ENCODE peak calls at places on chromosomes 4 and X, in seven cellular contexts. Q is WERI-Rb-1, R is astrocyte of the spinal cord, A is right atrium auricular region, S is AG09319, V is A549, Z is colonic mucosa. U is an unnamed sample.

GRCh38 chrX:39984191-39984956 is 113.4 kb downstream of the BCOR start:
- DNase-seq in Z (peak), A (no peak), V (no peak), R (peak), Q (peak), S (no peak), U (no peak)

GRCh38 chrX:4550018-4550417 is 836.6 kb upstream of the PRKX start:
- DNase-seq in A (no peak), V (no peak), Z (no peak), R (no peak), Q (no peak), S (no peak), U (no peak)

GRCh38 chrX:103480526-103480925 is 38.8 kb downstream of the RAB40A start:
- DNase-seq in A (no peak), S (no peak), Z (no peak), V (no peak), R (no peak), Q (no peak), U (no peak)

GRCh38 chr4:33850503-33850902 is 2393.8 kb downstream of the ARAP2 start:
- DNase-seq in R (peak), S (no peak), A (no peak), Q (no peak), V (no peak), Z (no peak), U (no peak)

GRCh38 chr4:23484689-23485088 is 405.2 kb downstream of the PPARGC1A start:
- DNase-seq in Q (no peak), V (no peak), R (peak), S (no peak), A (no peak), Z (no peak), U (no peak)

GRCh38 chr4:57639566-57640328 is 529.6 kb upstream of the IGFBP7 start:
- DNase-seq in V (no peak), S (no peak), Z (peak), Q (no peak), R (no peak), A (no peak), U (peak)

GRCh38 chr4:38889143-38889542 is 21.5 kb downstream of the FAM114A1 start:
- DNase-seq in Q (no peak), S (no peak), V (no peak), A (no peak), R (peak), Z (no peak), U (no peak)

GRCh38 chr4:2961411-2962098 is 1.7 kb downstream of the NOP14 start:
- DNase-seq in Q (no peak), S (no peak), V (no peak), Z (peak), A (no peak), R (no peak), U (peak)

GRCh38 chr4:126784966-126785580 is 847.7 kb upstream of the INTU start:
- DNase-seq in Q (no peak), S (no peak), R (no peak), A (no peak), V (no peak), Z (no peak), U (no peak)

GRCh38 chr4:73912191-73912590 is 43.0 kb downstream of the CXCL1 start:
- DNase-seq in Z (no peak), S (no peak), A (no peak), V (no peak), R (no peak), Q (no peak), U (no peak)

GRCh38 chrX:95057341-95057740 is 1383.3 kb downstream of the FAM133A start:
- DNase-seq in A (no peak), R (peak), Z (no peak), V (no peak), S (no peak), Q (no peak), U (no peak)

GRCh38 chrX:30308263-30309138 is 689 bp downstream of the NR0B1 start:
- DNase-seq in A (no peak), S (no peak), R (peak), Q (peak), Z (no peak), V (peak), U (peak)

GRCh38 chrX:148380614-148381561 is 119.5 kb upstream of the AFF2 start:
- DNase-seq in Z (no peak), S (no peak), V (no peak), A (no peak), R (no peak), Q (no peak), U (no peak)

GRCh38 chr4:80069837-80070788 is 2.9 kb downstream of the ANTXR2 start:
- DNase-seq in S (no peak), R (peak), Q (no peak), Z (no peak), A (no peak), V (no peak), U (no peak)

DNA sequence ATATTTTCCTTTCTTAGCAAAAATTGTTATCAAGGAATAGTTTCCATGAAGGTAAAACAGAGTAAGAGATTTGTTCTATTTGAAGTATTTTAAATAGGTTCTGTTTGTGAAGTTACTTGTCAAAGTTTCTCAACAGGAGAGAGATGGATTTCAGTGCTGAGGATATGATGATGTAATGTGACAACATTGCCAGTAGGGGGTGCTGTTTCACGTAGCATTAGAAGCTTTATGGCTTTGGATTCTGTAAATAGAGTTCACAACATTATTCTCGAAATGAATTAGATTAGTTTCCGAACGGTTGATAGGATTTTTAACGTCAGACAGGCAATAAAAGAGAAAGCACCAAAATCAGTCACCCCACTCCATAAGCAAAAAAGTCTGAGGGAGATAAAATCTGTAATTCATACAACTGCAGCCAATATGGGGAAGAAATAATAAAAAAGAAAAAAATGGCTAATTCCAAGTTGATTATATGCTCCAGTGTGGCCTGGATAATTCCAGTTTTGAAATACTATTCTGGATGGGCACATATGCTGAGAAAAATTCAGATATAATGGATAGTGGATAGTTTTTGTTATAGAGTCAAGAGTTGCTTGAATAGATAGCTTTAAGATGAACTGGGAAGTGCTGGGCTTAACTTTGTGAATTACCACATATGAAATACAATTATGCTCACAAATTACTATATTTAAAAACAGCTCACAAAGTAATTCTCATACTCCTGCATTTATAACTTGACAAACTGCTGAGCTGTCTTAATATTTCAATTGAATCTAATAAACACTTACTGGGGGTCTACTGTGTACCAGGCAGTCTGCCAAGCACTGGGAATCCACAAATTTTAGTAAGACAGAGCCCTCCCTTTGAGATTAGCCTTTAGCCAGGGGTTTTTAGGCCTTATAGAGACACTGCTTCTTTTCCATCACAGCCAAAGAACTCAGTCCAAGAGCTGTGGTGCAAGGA is 109.0 kb downstream of the GPAT3 start:
- DNase-seq in S (peak), V (peak), A (no peak), Q (peak), R (peak), Z (no peak), U (peak)
- TF ChIP-seq CTCF in S (peak), V (peak), A (peak), Q (peak), R (peak), Z (peak), U (peak)

GRCh38 chrX:115565888-115566287 is 4.9 kb downstream of the PLS3 start:
- DNase-seq in Z (no peak), V (no peak), Q (no peak), R (no peak), S (no peak), A (no peak), U (no peak)

GRCh38 chrX:115564243-115564642 is 3.3 kb downstream of the PLS3 start:
- DNase-seq in R (peak), V (no peak), A (no peak), Q (no peak), S (no peak), Z (no peak), U (no peak)

GRCh38 chrX:115562492-115562872 is 1.5 kb downstream of the PLS3 start:
- DNase-seq in Z (peak), R (no peak), S (no peak), A (no peak), Q (no peak), V (peak), U (no peak)

GRCh38 chrX:115561605-115562491 is 874 bp downstream of the PLS3 start:
- DNase-seq in A (no peak), R (peak), V (peak), Q (peak), S (no peak), Z (peak), U (peak)

DNA sequence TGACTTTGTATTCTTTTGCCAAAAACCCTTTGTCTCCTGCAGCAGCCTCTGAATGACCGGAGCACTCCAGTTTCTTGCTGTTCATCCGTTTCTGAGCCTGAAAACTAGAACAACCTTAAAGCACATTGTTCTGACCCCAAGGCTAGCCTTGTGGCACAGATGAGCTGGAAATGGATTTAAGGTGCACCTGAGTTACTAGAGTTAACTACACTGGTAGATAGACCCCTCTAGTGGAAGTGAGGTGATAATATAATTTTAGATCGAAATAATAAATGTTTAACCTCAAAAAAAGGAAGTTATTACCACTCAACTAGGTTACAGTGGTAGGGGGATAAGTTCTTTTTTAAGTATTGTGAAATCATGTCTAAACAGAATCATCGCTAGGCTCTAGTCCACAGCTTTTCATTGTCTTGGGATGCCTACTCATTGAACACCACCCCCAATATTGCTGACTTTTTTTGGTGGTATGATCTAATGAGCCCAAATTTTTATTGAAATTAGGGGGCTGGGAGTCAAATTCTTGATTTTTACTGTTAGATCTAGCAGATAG is 2.7 kb downstream of the PLS3 start:
- DNase-seq in V (no peak), Z (no peak), A (no peak), Q (no peak), R (no peak), S (no peak), U (no peak)
- TF ChIP-seq CTCF in V (peak), Z (no peak), A (no peak), Q (no peak), R (no peak), S (no peak), U (no peak)

DNA sequence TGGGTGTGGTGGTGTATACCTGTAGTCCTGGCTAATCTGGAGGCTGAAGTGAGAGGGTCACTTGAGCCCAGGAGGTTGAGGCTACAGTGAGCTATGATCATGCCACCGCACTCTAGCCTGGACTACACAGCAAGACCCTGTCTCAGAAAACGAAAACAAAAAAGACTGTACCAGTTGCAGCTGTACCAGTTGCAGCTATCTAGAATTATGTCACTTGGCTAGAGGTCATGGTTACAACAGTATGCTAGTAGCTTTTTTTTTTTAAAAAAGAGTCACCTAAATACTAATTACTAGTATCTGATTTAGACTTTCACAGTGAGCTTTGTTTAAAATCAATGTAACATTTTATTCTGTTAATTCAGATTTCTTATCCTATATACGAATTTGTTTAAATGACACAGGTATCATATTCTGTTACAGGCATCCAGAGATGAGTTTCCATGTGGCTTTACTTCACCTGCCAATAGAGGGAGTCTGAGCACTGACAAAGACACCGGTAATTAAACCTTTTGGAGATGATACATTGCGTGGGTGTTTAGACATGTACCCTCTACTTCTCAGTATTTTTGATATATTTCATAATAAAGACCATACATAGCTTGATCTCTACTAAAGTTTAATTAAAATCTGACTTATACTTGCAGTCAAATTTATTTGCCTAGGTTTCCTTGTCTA is 100.2 kb upstream of the IL13RA1 start:
- DNase-seq in Z (no peak), R (no peak), S (no peak), A (no peak), V (peak), Q (no peak), U (no peak)
- TF ChIP-seq CTCF in Z (peak), R (peak), S (peak), A (peak), V (peak), Q (peak), U (peak)

DNA sequence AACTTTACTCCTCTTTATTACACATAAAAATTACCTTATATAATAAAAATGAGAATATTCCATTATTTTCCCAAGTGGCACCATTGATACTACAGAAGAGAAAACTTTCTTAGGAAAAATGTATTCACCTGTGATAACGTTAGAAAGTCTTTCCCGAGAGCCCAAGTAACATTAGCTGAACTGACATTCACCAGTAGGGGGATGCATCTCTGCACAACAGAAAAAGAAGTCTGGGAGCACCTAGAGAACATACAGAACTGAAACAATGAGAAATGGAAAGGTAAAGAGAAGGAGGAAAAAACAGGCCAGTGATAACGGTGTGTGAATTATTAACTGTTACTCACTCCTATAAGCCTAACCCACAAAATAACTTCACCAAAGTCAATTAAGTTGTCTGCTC is 423.3 kb downstream of the CENPC start:
- DNase-seq in V (no peak), Q (peak), Z (no peak), R (no peak), A (no peak), S (no peak), U (no peak)
- TF ChIP-seq CTCF in V (no peak), Q (peak), Z (no peak), R (peak), A (peak), S (no peak), U (peak)

GRCh38 chr4:118389731-118390520 is 37.1 kb upstream of the PRSS12 start:
- DNase-seq in V (no peak), A (no peak), S (no peak), Z (no peak), R (no peak), Q (peak), U (no peak)
- TF ChIP-seq CTCF in V (no peak), A (no peak), S (no peak), Z (no peak), R (no peak), Q (no peak), U (no peak)

GRCh38 chrX:153971632-153972367 is at the start of gene HCFC1:
- DNase-seq in V (peak), Z (peak), Q (peak), S (peak), R (peak), A (peak), U (peak)

GRCh38 chrX:153973127-153974002 is 811 bp downstream of the TMEM187 start:
- DNase-seq in R (no peak), Z (no peak), A (no peak), Q (no peak), S (no peak), V (no peak), U (no peak)

GRCh38 chrX:153972368-153973126 is at the start of gene TMEM187:
- DNase-seq in Z (peak), Q (peak), V (peak), A (peak), R (peak), S (peak), U (peak)

GRCh38 chrX:153974003-153974725 is 1.6 kb downstream of the TMEM187 start:
- DNase-seq in Q (no peak), R (no peak), V (no peak), A (no peak), Z (no peak), S (no peak), U (no peak)

GRCh38 chrX:153974726-153975286 is 2.3 kb downstream of the TMEM187 start:
- DNase-seq in R (no peak), Q (no peak), Z (no peak), V (no peak), A (no peak), S (no peak), U (no peak)
- TF ChIP-seq CTCF in R (no peak), Q (no peak), Z (no peak), V (no peak), A (no peak), S (no peak), U (no peak)

DNA sequence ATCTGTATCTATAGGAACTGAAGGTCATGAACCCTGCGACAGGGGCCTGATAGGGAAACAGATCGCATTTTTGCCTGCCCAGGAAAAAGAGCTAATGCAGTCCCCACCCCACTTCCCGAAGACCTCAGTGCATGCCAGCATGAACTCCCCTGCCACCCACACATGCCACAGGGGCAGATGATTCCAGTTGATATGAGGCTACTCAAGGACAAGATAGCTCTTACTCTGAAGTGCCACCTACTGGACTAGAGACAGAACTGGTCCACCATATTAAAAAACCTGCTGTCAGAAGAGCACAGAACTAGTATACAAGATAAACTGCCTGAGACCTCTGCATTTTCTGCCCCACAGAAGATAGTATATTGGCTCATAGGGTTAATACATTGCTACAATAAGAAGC is 68.0 kb downstream of the YIPF7 start:
- DNase-seq in S (no peak), R (no peak), Z (no peak), A (no peak), Q (no peak), V (no peak), U (peak)
- TF ChIP-seq CTCF in S (no peak), R (no peak), Z (no peak), A (no peak), Q (peak), V (no peak), U (no peak)